ENCODE peak calls at places on chromosomes 16 and 17, in seven cellular contexts. One of them, this sample, is unnamed.

GRCh38 chr16:29927523-29927905 is 1.5 kb upstream of the KCTD13 start:
- DNase-seq in lower leg skin: no peak
- DNase-seq in heart left ventricle: no peak
- DNase-seq in GM12864: no peak
- DNase-seq in PC-3: no peak
- DNase-seq in IMR-90: no peak
- DNase-seq in breast epithelium: no peak
- DNase-seq in this sample: no peak

GRCh38 chr17:1126327-1126726 is 53.5 kb downstream of the ABR start:
- DNase-seq in breast epithelium: no peak
- DNase-seq in IMR-90: no peak
- DNase-seq in lower leg skin: no peak
- DNase-seq in GM12864: no peak
- DNase-seq in heart left ventricle: no peak
- DNase-seq in PC-3: no peak
- DNase-seq in this sample: no peak

GRCh38 chr16:50068550-50068949 is 2.8 kb downstream of the HEATR3 start:
- DNase-seq in heart left ventricle: no peak
- DNase-seq in breast epithelium: no peak
- DNase-seq in GM12864: no peak
- DNase-seq in IMR-90: peak
- DNase-seq in PC-3: no peak
- DNase-seq in lower leg skin: no peak
- DNase-seq in this sample: no peak

GRCh38 chr17:29243792-29244191 is 2.9 kb upstream of the CRYBA1 start:
- DNase-seq in IMR-90: peak
- DNase-seq in PC-3: peak
- DNase-seq in breast epithelium: no peak
- DNase-seq in lower leg skin: no peak
- DNase-seq in heart left ventricle: no peak
- DNase-seq in GM12864: no peak
- DNase-seq in this sample: peak

GRCh38 chr17:42833771-42834422 is 700 bp downstream of the PSME3 start:
- DNase-seq in lower leg skin: no peak
- DNase-seq in IMR-90: no peak
- DNase-seq in GM12864: no peak
- DNase-seq in PC-3: no peak
- DNase-seq in breast epithelium: no peak
- DNase-seq in heart left ventricle: no peak
- DNase-seq in this sample: no peak

GRCh38 chr16:82050506-82050905 is 15.5 kb downstream of the HSD17B2 start:
- DNase-seq in IMR-90: no peak
- DNase-seq in PC-3: no peak
- DNase-seq in breast epithelium: no peak
- DNase-seq in lower leg skin: no peak
- DNase-seq in GM12864: no peak
- DNase-seq in heart left ventricle: no peak
- DNase-seq in this sample: no peak

GRCh38 chr16:60107920-60108319 is 1373.8 kb upstream of the GOT2 start:
- DNase-seq in heart left ventricle: no peak
- DNase-seq in IMR-90: no peak
- DNase-seq in PC-3: no peak
- DNase-seq in lower leg skin: no peak
- DNase-seq in breast epithelium: no peak
- DNase-seq in GM12864: no peak
- DNase-seq in this sample: no peak

GRCh38 chr16:71353736-71354135 is 4.8 kb upstream of the CALB2 start:
- DNase-seq in breast epithelium: no peak
- DNase-seq in GM12864: no peak
- DNase-seq in lower leg skin: no peak
- DNase-seq in IMR-90: no peak
- DNase-seq in heart left ventricle: no peak
- DNase-seq in PC-3: no peak
- DNase-seq in this sample: no peak

GRCh38 chr17:48483471-48484131 is 47.2 kb downstream of the HOXB1 start:
- DNase-seq in IMR-90: peak
- DNase-seq in heart left ventricle: peak
- DNase-seq in PC-3: peak
- DNase-seq in breast epithelium: peak
- DNase-seq in lower leg skin: no peak
- DNase-seq in GM12864: no peak
- DNase-seq in this sample: no peak

GRCh38 chr17:30318190-30318589 is 15.7 kb downstream of the TMIGD1 start:
- DNase-seq in IMR-90: no peak
- DNase-seq in PC-3: peak
- DNase-seq in breast epithelium: no peak
- DNase-seq in heart left ventricle: no peak
- DNase-seq in lower leg skin: no peak
- DNase-seq in GM12864: no peak
- DNase-seq in this sample: no peak

GRCh38 chr17:19338031-19338990 is 24.2 kb downstream of the B9D1 start:
- DNase-seq in IMR-90: peak
- DNase-seq in breast epithelium: peak
- DNase-seq in heart left ventricle: peak
- DNase-seq in PC-3: peak
- DNase-seq in lower leg skin: no peak
- DNase-seq in GM12864: peak
- DNase-seq in this sample: peak

GRCh38 chr16:89574681-89575246 is 794 bp upstream of the CPNE7 start:
- DNase-seq in breast epithelium: no peak
- DNase-seq in heart left ventricle: peak
- DNase-seq in PC-3: peak
- DNase-seq in GM12864: no peak
- DNase-seq in lower leg skin: no peak
- DNase-seq in IMR-90: peak
- DNase-seq in this sample: no peak

GRCh38 chr16:56632160-56632847 is at the start of gene MT1M:
- DNase-seq in breast epithelium: no peak
- DNase-seq in lower leg skin: peak
- DNase-seq in IMR-90: no peak
- DNase-seq in GM12864: no peak
- DNase-seq in PC-3: peak
- DNase-seq in heart left ventricle: peak
- DNase-seq in this sample: no peak

GRCh38 chr17:59330314-59330942 is 1.0 kb upstream of the YPEL2 start:
- DNase-seq in breast epithelium: peak
- DNase-seq in heart left ventricle: peak
- DNase-seq in IMR-90: no peak
- DNase-seq in PC-3: peak
- DNase-seq in lower leg skin: peak
- DNase-seq in GM12864: no peak
- DNase-seq in this sample: peak

GRCh38 chr16:71467810-71468209 is 5.8 kb upstream of the ZNF23 start:
- DNase-seq in IMR-90: peak
- DNase-seq in GM12864: no peak
- DNase-seq in breast epithelium: no peak
- DNase-seq in heart left ventricle: no peak
- DNase-seq in PC-3: peak
- DNase-seq in lower leg skin: no peak
- DNase-seq in this sample: no peak

GRCh38 chr16:87145181-87146176 is 171.7 kb downstream of the C16orf95 start:
- DNase-seq in lower leg skin: no peak
- DNase-seq in PC-3: peak
- DNase-seq in GM12864: no peak
- DNase-seq in breast epithelium: no peak
- DNase-seq in heart left ventricle: no peak
- DNase-seq in IMR-90: peak
- DNase-seq in this sample: no peak

GRCh38 chr16:51228097-51228659 is 77.1 kb upstream of the SALL1 start:
- DNase-seq in lower leg skin: no peak
- DNase-seq in heart left ventricle: no peak
- DNase-seq in GM12864: no peak
- DNase-seq in PC-3: no peak
- DNase-seq in IMR-90: no peak
- DNase-seq in breast epithelium: no peak
- DNase-seq in this sample: no peak

GRCh38 chr17:1000597-1001490 is 3.9 kb downstream of the TIMM22 start:
- DNase-seq in heart left ventricle: no peak
- DNase-seq in lower leg skin: no peak
- DNase-seq in GM12864: no peak
- DNase-seq in breast epithelium: peak
- DNase-seq in PC-3: no peak
- DNase-seq in IMR-90: peak
- DNase-seq in this sample: peak

GRCh38 chr17:81822996-81823799 is 9.9 kb downstream of the MCRIP1 start:
- DNase-seq in GM12864: no peak
- DNase-seq in IMR-90: no peak
- DNase-seq in PC-3: no peak
- DNase-seq in heart left ventricle: no peak
- DNase-seq in breast epithelium: no peak
- DNase-seq in lower leg skin: no peak
- DNase-seq in this sample: no peak

GRCh38 chr17:66942453-66943264 is 21.8 kb upstream of the CACNG4 start:
- DNase-seq in IMR-90: no peak
- DNase-seq in GM12864: no peak
- DNase-seq in breast epithelium: no peak
- DNase-seq in heart left ventricle: no peak
- DNase-seq in lower leg skin: no peak
- DNase-seq in PC-3: no peak
- DNase-seq in this sample: no peak

GRCh38 chr17:78419970-78420820 is 41.7 kb downstream of the PGS1 start:
- DNase-seq in GM12864: no peak
- DNase-seq in lower leg skin: no peak
- DNase-seq in breast epithelium: no peak
- DNase-seq in IMR-90: no peak
- DNase-seq in heart left ventricle: no peak
- DNase-seq in PC-3: no peak
- DNase-seq in this sample: no peak

GRCh38 chr17:51995797-51996403 is 162.6 kb downstream of the CA10 start:
- DNase-seq in lower leg skin: no peak
- DNase-seq in IMR-90: no peak
- DNase-seq in GM12864: no peak
- DNase-seq in PC-3: peak
- DNase-seq in heart left ventricle: no peak
- DNase-seq in breast epithelium: no peak
- DNase-seq in this sample: no peak

GRCh38 chr17:38419508-38419981 is 8.7 kb upstream of the ARHGAP23 start:
- DNase-seq in lower leg skin: no peak
- DNase-seq in breast epithelium: no peak
- DNase-seq in heart left ventricle: no peak
- DNase-seq in PC-3: no peak
- DNase-seq in IMR-90: no peak
- DNase-seq in GM12864: no peak
- DNase-seq in this sample: no peak

GRCh38 chr16:76228546-76229146 is 48.6 kb upstream of the CNTNAP4 start:
- DNase-seq in IMR-90: no peak
- DNase-seq in lower leg skin: no peak
- DNase-seq in PC-3: peak
- DNase-seq in breast epithelium: no peak
- DNase-seq in heart left ventricle: no peak
- DNase-seq in GM12864: no peak
- DNase-seq in this sample: peak

GRCh38 chr17:40312131-40312731 is 3.3 kb downstream of the RARA start:
- DNase-seq in IMR-90: no peak
- DNase-seq in PC-3: peak
- DNase-seq in breast epithelium: no peak
- DNase-seq in heart left ventricle: peak
- DNase-seq in lower leg skin: no peak
- DNase-seq in GM12864: no peak
- DNase-seq in this sample: no peak

GRCh38 chr17:66527335-66527734 is 224.9 kb downstream of the PRKCA start:
- DNase-seq in heart left ventricle: no peak
- DNase-seq in lower leg skin: no peak
- DNase-seq in GM12864: no peak
- DNase-seq in PC-3: no peak
- DNase-seq in breast epithelium: no peak
- DNase-seq in IMR-90: no peak
- DNase-seq in this sample: no peak

GRCh38 chr16:86108062-86108461 is 209.1 kb downstream of the IRF8 start:
- DNase-seq in GM12864: no peak
- DNase-seq in breast epithelium: no peak
- DNase-seq in PC-3: no peak
- DNase-seq in lower leg skin: no peak
- DNase-seq in IMR-90: no peak
- DNase-seq in heart left ventricle: no peak
- DNase-seq in this sample: no peak
- H3K4me3 ChIP-seq in GM12864: no peak
- H3K4me3 ChIP-seq in breast epithelium: no peak
- H3K4me3 ChIP-seq in PC-3: no peak
- H3K4me3 ChIP-seq in lower leg skin: no peak
- H3K4me3 ChIP-seq in IMR-90: no peak
- H3K4me3 ChIP-seq in heart left ventricle: no peak
- H3K4me3 ChIP-seq in this sample: no peak

GRCh38 chr17:18323007-18323406 is 7.9 kb downstream of the SMCR8 start:
- DNase-seq in lower leg skin: no peak
- DNase-seq in GM12864: no peak
- DNase-seq in PC-3: peak
- DNase-seq in heart left ventricle: no peak
- DNase-seq in breast epithelium: no peak
- DNase-seq in IMR-90: peak
- DNase-seq in this sample: no peak
- TF ChIP-seq CTCF in lower leg skin: no peak
- TF ChIP-seq CTCF in GM12864: no peak
- TF ChIP-seq CTCF in PC-3: peak
- TF ChIP-seq CTCF in heart left ventricle: no peak
- TF ChIP-seq CTCF in breast epithelium: no peak
- TF ChIP-seq CTCF in IMR-90: peak
- TF ChIP-seq CTCF in this sample: peak

GRCh38 chr16:79593754-79594153 is 6.8 kb downstream of the MAF start:
- DNase-seq in heart left ventricle: no peak
- DNase-seq in IMR-90: no peak
- DNase-seq in PC-3: no peak
- DNase-seq in breast epithelium: no peak
- DNase-seq in lower leg skin: no peak
- DNase-seq in GM12864: no peak
- DNase-seq in this sample: no peak

GRCh38 chr16:79593074-79593531 is 7.4 kb downstream of the MAF start:
- DNase-seq in IMR-90: no peak
- DNase-seq in heart left ventricle: peak
- DNase-seq in breast epithelium: no peak
- DNase-seq in GM12864: no peak
- DNase-seq in lower leg skin: peak
- DNase-seq in PC-3: no peak
- DNase-seq in this sample: no peak

GRCh38 chr16:79592150-79592549 is 8.4 kb downstream of the MAF start:
- DNase-seq in PC-3: no peak
- DNase-seq in GM12864: no peak
- DNase-seq in IMR-90: no peak
- DNase-seq in breast epithelium: no peak
- DNase-seq in lower leg skin: no peak
- DNase-seq in heart left ventricle: no peak
- DNase-seq in this sample: no peak

GRCh38 chr16:79587897-79588296 is 12.6 kb downstream of the MAF start:
- DNase-seq in PC-3: no peak
- DNase-seq in IMR-90: no peak
- DNase-seq in lower leg skin: no peak
- DNase-seq in GM12864: no peak
- DNase-seq in heart left ventricle: no peak
- DNase-seq in breast epithelium: no peak
- DNase-seq in this sample: no peak

GRCh38 chr16:79589495-79590134 is 10.9 kb downstream of the MAF start:
- DNase-seq in GM12864: no peak
- DNase-seq in breast epithelium: no peak
- DNase-seq in heart left ventricle: peak
- DNase-seq in lower leg skin: no peak
- DNase-seq in IMR-90: no peak
- DNase-seq in PC-3: no peak
- DNase-seq in this sample: no peak
- H3K4me3 ChIP-seq in GM12864: no peak
- H3K4me3 ChIP-seq in breast epithelium: peak
- H3K4me3 ChIP-seq in heart left ventricle: peak
- H3K4me3 ChIP-seq in lower leg skin: peak
- H3K4me3 ChIP-seq in IMR-90: no peak
- H3K4me3 ChIP-seq in PC-3: no peak
- H3K4me3 ChIP-seq in this sample: no peak

GRCh38 chr17:8630227-8630801 is at the start of gene MYH10:
- DNase-seq in breast epithelium: no peak
- DNase-seq in IMR-90: no peak
- DNase-seq in lower leg skin: no peak
- DNase-seq in PC-3: no peak
- DNase-seq in GM12864: no peak
- DNase-seq in heart left ventricle: no peak
- DNase-seq in this sample: no peak
- TF ChIP-seq CTCF in breast epithelium: no peak
- TF ChIP-seq CTCF in IMR-90: peak
- TF ChIP-seq CTCF in lower leg skin: no peak
- TF ChIP-seq CTCF in PC-3: no peak
- TF ChIP-seq CTCF in GM12864: no peak
- TF ChIP-seq CTCF in heart left ventricle: no peak
- TF ChIP-seq CTCF in this sample: peak

This sample was measured in LNCaP clone FGC.